ENCODE peak calls at places on chromosomes 5 and 9, in six cellular contexts. F, O, P, C, L and T are unnamed samples.

GRCh38 chr5:1012316-1012841 is 3.8 kb downstream of the NKD2 start:
- DNase-seq in L (no peak), P (no peak), O (no peak), F (no peak), C (no peak), T (peak)

GRCh38 chr5:125558466-125558865 is 812.0 kb upstream of the ZNF608 start:
- DNase-seq in L (no peak), O (no peak), F (no peak), P (no peak), C (no peak), T (no peak)

GRCh38 chr5:39440964-39441363 is 16.2 kb upstream of the DAB2 start:
- DNase-seq in O (no peak), C (no peak), P (no peak), L (no peak), F (no peak), T (no peak)

GRCh38 chr9:14221558-14221957 is 92.4 kb downstream of the NFIB start:
- DNase-seq in P (no peak), L (no peak), O (no peak), F (no peak), C (no peak), T (no peak)

GRCh38 chr5:43802119-43802518 is 199.1 kb downstream of the NNT start:
- DNase-seq in C (no peak), L (no peak), O (no peak), F (no peak), P (no peak), T (no peak)

GRCh38 chr5:108989761-108990392 is 242.2 kb downstream of the FER start:
- DNase-seq in C (no peak), O (no peak), L (no peak), P (no peak), F (no peak), T (no peak)

GRCh38 chr9:135297716-135298075 is 181.9 kb upstream of the PPP1R26 start:
- DNase-seq in F (no peak), P (no peak), C (no peak), L (no peak), O (no peak), T (no peak)

GRCh38 chr5:14105717-14106435 is 37.3 kb upstream of the TRIO start:
- DNase-seq in P (no peak), L (no peak), O (peak), C (no peak), F (no peak), T (no peak)

GRCh38 chr9:131282688-131283422 is 6.5 kb upstream of the FAM78A start:
- DNase-seq in O (no peak), P (peak), L (no peak), F (no peak), C (peak), T (no peak)

GRCh38 chr5:95822038-95822407 is 503 bp downstream of the GLRX start:
- DNase-seq in C (no peak), O (peak), F (no peak), P (peak), L (no peak), T (peak)

GRCh38 chr5:135505973-135506372 is 29.8 kb downstream of the NEUROG1 start:
- DNase-seq in L (no peak), C (no peak), P (no peak), F (no peak), O (no peak), T (no peak)

GRCh38 chr5:91146221-91146620 is 236.9 kb downstream of the ARRDC3 start:
- DNase-seq in L (no peak), O (no peak), P (peak), F (no peak), C (no peak), T (no peak)

GRCh38 chr5:62386824-62387223 is 16.9 kb downstream of the DIMT1 start:
- DNase-seq in F (no peak), O (no peak), P (no peak), L (no peak), C (no peak), T (no peak)

GRCh38 chr9:86043999-86044398 is 55.4 kb downstream of the GOLM1 start:
- DNase-seq in F (no peak), P (no peak), O (peak), L (no peak), C (no peak), T (no peak)

GRCh38 chr9:127963359-127964064 is 17.3 kb downstream of the EEIG1 start:
- DNase-seq in L (peak), O (no peak), F (no peak), P (no peak), C (peak), T (no peak)

GRCh38 chr9:75540185-75540584 is 350.3 kb upstream of the PCSK5 start:
- DNase-seq in O (no peak), F (no peak), L (no peak), C (no peak), P (no peak), T (no peak)

GRCh38 chr9:119268985-119269384 is 100.2 kb downstream of the BRINP1 start:
- DNase-seq in C (no peak), F (no peak), O (no peak), P (no peak), L (no peak), T (no peak)